ENCODE peak calls at places on chromosomes 12 and 14, in five cellular contexts. One of them, this sample, is unnamed.

GRCh38 chr12:90216815-90217214 is 508.2 kb upstream of the ATP2B1 start:
- DNase-seq in HCT116: no peak
- DNase-seq in HepG2: no peak
- DNase-seq in K562: no peak
- DNase-seq in GM12878: no peak
- DNase-seq in this sample: no peak

GRCh38 chr12:118358607-118359540 is 13.8 kb downstream of the TAOK3 start:
- DNase-seq in GM12878: no peak
- DNase-seq in HCT116: no peak
- DNase-seq in K562: peak
- DNase-seq in HepG2: no peak
- DNase-seq in this sample: no peak

GRCh38 chr12:6647083-6647604 is at the start of gene ACRBP:
- DNase-seq in K562: no peak
- DNase-seq in HCT116: no peak
- DNase-seq in GM12878: no peak
- DNase-seq in HepG2: no peak
- DNase-seq in this sample: no peak

GRCh38 chr14:102317564-102318248 is 1.8 kb upstream of the ZNF839 start:
- DNase-seq in HepG2: peak
- DNase-seq in K562: no peak
- DNase-seq in GM12878: no peak
- DNase-seq in HCT116: no peak
- DNase-seq in this sample: peak

GRCh38 chr12:104742551-104742961 is 215.5 kb downstream of the SLC41A2 start:
- DNase-seq in GM12878: no peak
- DNase-seq in HCT116: no peak
- DNase-seq in HepG2: no peak
- DNase-seq in K562: no peak
- DNase-seq in this sample: no peak

GRCh38 chr12:31288381-31288780 is 37.6 kb downstream of the SINHCAF start:
- DNase-seq in K562: no peak
- DNase-seq in HCT116: no peak
- DNase-seq in HepG2: no peak
- DNase-seq in GM12878: no peak
- DNase-seq in this sample: no peak

GRCh38 chr12:15712160-15712559 is 77.0 kb downstream of the EPS8 start:
- DNase-seq in GM12878: no peak
- DNase-seq in HCT116: no peak
- DNase-seq in K562: no peak
- DNase-seq in HepG2: no peak
- DNase-seq in this sample: no peak

GRCh38 chr14:24473211-24473610 is 30.6 kb upstream of the SDR39U1 start:
- DNase-seq in K562: no peak
- DNase-seq in HCT116: no peak
- DNase-seq in HepG2: no peak
- DNase-seq in GM12878: no peak
- DNase-seq in this sample: no peak

GRCh38 chr12:51820721-51821422 is 27.6 kb downstream of the FIGNL2 start:
- DNase-seq in K562: no peak
- DNase-seq in HepG2: no peak
- DNase-seq in HCT116: no peak
- DNase-seq in GM12878: no peak
- DNase-seq in this sample: peak

GRCh38 chr14:53043107-53043704 is 92.4 kb upstream of the FERMT2 start:
- DNase-seq in K562: no peak
- DNase-seq in GM12878: no peak
- DNase-seq in HepG2: no peak
- DNase-seq in HCT116: no peak
- DNase-seq in this sample: no peak

GRCh38 chr12:93805736-93806141 is 128.6 kb downstream of the CRADD start:
- DNase-seq in K562: no peak
- DNase-seq in GM12878: no peak
- DNase-seq in HepG2: no peak
- DNase-seq in HCT116: no peak
- DNase-seq in this sample: no peak

GRCh38 chr14:49980027-49980426 is 87.1 kb downstream of the ARF6 start:
- DNase-seq in HCT116: no peak
- DNase-seq in HepG2: no peak
- DNase-seq in GM12878: no peak
- DNase-seq in K562: no peak
- DNase-seq in this sample: no peak

GRCh38 chr14:75628816-75629215 is 31.9 kb downstream of the ERG28 start:
- DNase-seq in HCT116: no peak
- DNase-seq in HepG2: no peak
- DNase-seq in GM12878: no peak
- DNase-seq in K562: no peak
- DNase-seq in this sample: no peak
- TF ChIP-seq JUND in HCT116: no peak
- TF ChIP-seq JUND in HepG2: no peak
- TF ChIP-seq JUND in GM12878: no peak
- TF ChIP-seq JUND in K562: no peak
- TF ChIP-seq JUND in this sample: no peak

DNA sequence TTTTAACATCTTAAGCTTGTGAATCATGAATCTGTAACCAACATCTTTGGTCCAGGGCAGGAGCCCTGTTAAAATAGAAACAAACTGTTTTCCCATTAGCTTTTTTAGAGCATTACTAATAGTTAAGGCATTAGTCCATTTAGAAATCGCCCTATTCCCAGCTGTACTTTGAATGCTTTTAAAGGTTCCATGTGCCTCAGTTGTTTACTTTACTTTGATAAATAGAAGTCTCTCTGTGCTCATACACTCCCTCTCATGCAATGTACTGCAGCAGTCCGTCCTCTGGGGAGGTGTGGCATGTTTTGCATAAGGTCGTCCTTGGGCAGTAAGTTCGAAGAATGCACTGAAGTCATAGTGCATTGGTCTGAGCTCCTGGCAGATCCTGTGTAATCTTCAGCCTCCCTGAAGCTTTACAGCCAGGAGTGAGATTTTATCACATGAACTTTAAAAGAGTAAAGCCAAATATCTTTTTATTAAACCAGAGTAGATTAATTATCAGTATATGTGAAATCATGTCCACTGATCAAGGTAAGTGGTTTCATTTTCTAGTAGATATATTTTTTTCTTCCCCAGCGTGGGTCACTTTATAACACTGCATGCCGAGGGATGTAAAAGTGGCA is 134.7 kb downstream of the FGD4 start:
- DNase-seq in K562: no peak
- DNase-seq in GM12878: no peak
- DNase-seq in HCT116: peak
- DNase-seq in HepG2: peak
- DNase-seq in this sample: peak
- TF ChIP-seq JUND in K562: no peak
- TF ChIP-seq JUND in GM12878: no peak
- TF ChIP-seq JUND in HCT116: no peak
- TF ChIP-seq JUND in HepG2: no peak
- TF ChIP-seq JUND in this sample: no peak

GRCh38 chr14:34251662-34252061 is 210.4 kb downstream of the SPTSSA start:
- DNase-seq in GM12878: no peak
- DNase-seq in HCT116: no peak
- DNase-seq in K562: no peak
- DNase-seq in HepG2: no peak
- DNase-seq in this sample: no peak
- TF ChIP-seq JUND in GM12878: no peak
- TF ChIP-seq JUND in HCT116: no peak
- TF ChIP-seq JUND in K562: no peak
- TF ChIP-seq JUND in HepG2: no peak
- TF ChIP-seq JUND in this sample: no peak

DNA sequence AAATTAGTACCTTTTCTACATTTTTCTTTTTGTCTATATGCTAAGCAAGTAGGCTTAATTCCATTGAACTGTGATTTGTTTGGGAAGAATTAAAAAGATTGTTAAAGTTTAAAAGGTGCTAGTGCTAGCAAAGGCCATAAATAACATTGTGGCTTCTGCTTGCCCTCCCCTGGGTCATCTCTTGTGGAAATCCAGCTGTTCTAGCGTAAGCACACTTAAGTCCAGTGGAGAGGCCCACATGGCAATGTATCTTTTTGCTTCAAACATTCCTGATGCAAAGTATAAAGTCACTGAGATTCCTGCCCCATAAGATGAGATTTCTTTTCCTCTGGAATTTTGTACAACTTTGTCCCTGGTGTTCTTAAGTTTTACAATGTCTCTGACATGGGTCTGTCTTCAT is 14.4 kb upstream of the ERGIC2 start:
- DNase-seq in HCT116: no peak
- DNase-seq in K562: no peak
- DNase-seq in HepG2: no peak
- DNase-seq in GM12878: no peak
- DNase-seq in this sample: no peak
- TF ChIP-seq JUND in HCT116: no peak
- TF ChIP-seq JUND in K562: no peak
- TF ChIP-seq JUND in HepG2: no peak
- TF ChIP-seq JUND in GM12878: no peak
- TF ChIP-seq JUND in this sample: no peak

GRCh38 chr12:14164266-14164665 is 182.9 kb upstream of the GRIN2B start:
- DNase-seq in K562: no peak
- DNase-seq in GM12878: no peak
- DNase-seq in HCT116: no peak
- DNase-seq in HepG2: no peak
- DNase-seq in this sample: no peak
- TF ChIP-seq JUND in K562: no peak
- TF ChIP-seq JUND in GM12878: no peak
- TF ChIP-seq JUND in HCT116: no peak
- TF ChIP-seq JUND in HepG2: no peak
- TF ChIP-seq JUND in this sample: no peak

GRCh38 chr12:42309996-42310395 is 15.9 kb downstream of the ZCRB1 start:
- DNase-seq in K562: no peak
- DNase-seq in HCT116: no peak
- DNase-seq in HepG2: no peak
- DNase-seq in GM12878: no peak
- DNase-seq in this sample: no peak

GRCh38 chr12:42306297-42306696 is 19.6 kb downstream of the ZCRB1 start:
- DNase-seq in HepG2: no peak
- DNase-seq in HCT116: no peak
- DNase-seq in GM12878: no peak
- DNase-seq in K562: no peak
- DNase-seq in this sample: no peak

DNA sequence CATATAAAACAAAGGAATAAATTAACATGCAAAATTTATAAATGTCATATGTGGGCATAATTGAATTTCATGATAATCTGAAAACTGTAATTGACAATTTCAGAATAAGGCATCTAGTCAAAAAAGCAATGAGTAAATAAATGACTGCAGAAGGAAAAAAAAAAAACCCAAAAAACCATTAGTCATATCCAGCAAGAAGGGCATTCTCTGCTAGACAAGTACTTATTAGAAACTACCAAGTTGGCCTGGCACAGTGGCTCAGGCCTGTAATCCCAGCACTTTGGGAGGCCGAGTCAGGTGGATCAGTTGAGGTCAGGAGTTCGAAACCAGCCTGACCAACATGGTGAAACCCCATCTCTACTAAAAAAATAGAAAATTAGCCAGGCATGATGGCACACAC is 17.5 kb downstream of the ZCRB1 start:
- DNase-seq in K562: no peak
- DNase-seq in HepG2: no peak
- DNase-seq in GM12878: no peak
- DNase-seq in HCT116: no peak
- DNase-seq in this sample: no peak
- TF ChIP-seq JUND in K562: no peak
- TF ChIP-seq JUND in HepG2: no peak
- TF ChIP-seq JUND in GM12878: no peak
- TF ChIP-seq JUND in HCT116: no peak
- TF ChIP-seq JUND in this sample: no peak

GRCh38 chr14:36365766-36366165 is 45.3 kb upstream of the MBIP start:
- DNase-seq in GM12878: no peak
- DNase-seq in K562: no peak
- DNase-seq in HCT116: no peak
- DNase-seq in HepG2: no peak
- DNase-seq in this sample: no peak
- TF ChIP-seq JUND in GM12878: no peak
- TF ChIP-seq JUND in K562: no peak
- TF ChIP-seq JUND in HCT116: no peak
- TF ChIP-seq JUND in HepG2: no peak
- TF ChIP-seq JUND in this sample: no peak